ENCODE peak calls at places on chromosomes 4 and X, in nine cellular contexts. J is GM23248, C is adipocyte, H is neural progenitor cell, U is DND-41, E is endodermal cell, B is IMR-90, W is fibroblast of lung, Z is K562. L is an unnamed sample.

GRCh38 chrX:125203737-125204578 is 115.7 kb upstream of the TEX13C start:
- DNase-seq in J (peak), C (no peak), H (peak), U (no peak), E (peak), B (no peak), W (no peak), Z (peak), L (peak)

GRCh38 chr4:40178672-40179071 is 18.2 kb upstream of the RHOH start:
- DNase-seq in J (no peak), C (no peak), H (no peak), U (no peak), E (peak), B (no peak), W (no peak), Z (no peak), L (no peak)

GRCh38 chr4:187469627-187470026 is 525.9 kb upstream of the ZFP42 start:
- DNase-seq in J (no peak), C (peak), H (no peak), U (no peak), E (no peak), B (peak), W (no peak), Z (no peak), L (no peak)

GRCh38 chr4:162727232-162727631 is 439.5 kb downstream of the NAF1 start:
- DNase-seq in J (no peak), C (no peak), H (no peak), U (no peak), E (no peak), B (no peak), W (no peak), Z (no peak), L (peak)

GRCh38 chrX:116499780-116500179 is 37.0 kb upstream of the CT83 start:
- DNase-seq in J (peak), C (no peak), H (no peak), U (no peak), E (no peak), B (no peak), W (peak), Z (no peak), L (peak)

GRCh38 chr4:7171191-7171900 is 21.0 kb upstream of the SORCS2 start:
- DNase-seq in J (peak), C (no peak), H (no peak), U (no peak), E (no peak), B (no peak), W (no peak), Z (no peak), L (no peak)

GRCh38 chrX:21373637-21374162 is 518 bp upstream of the CNKSR2 start:
- DNase-seq in J (peak), C (no peak), H (peak), U (peak), E (no peak), B (no peak), W (no peak), Z (no peak), L (no peak)

GRCh38 chr4:10084651-10085320 is 31.8 kb downstream of the WDR1 start:
- DNase-seq in J (no peak), C (no peak), H (no peak), U (no peak), E (no peak), B (no peak), W (no peak), Z (no peak), L (no peak)

GRCh38 chr4:76308548-76308947 is 2.0 kb downstream of the STBD1 start:
- DNase-seq in J (no peak), C (no peak), H (no peak), U (no peak), E (no peak), B (no peak), W (no peak), Z (no peak), L (no peak)

GRCh38 chrX:116605576-116605975 is 142.8 kb upstream of the CT83 start:
- DNase-seq in J (no peak), C (no peak), H (no peak), U (no peak), E (no peak), B (no peak), W (no peak), Z (no peak), L (no peak)

GRCh38 chrX:42519666-42520231 is 258.2 kb downstream of the PPP1R2C start:
- DNase-seq in J (peak), C (peak), H (no peak), U (no peak), E (no peak), B (peak), W (peak), Z (peak), L (peak)

GRCh38 chr4:3418029-3418762 is 23.6 kb upstream of the HGFAC start:
- DNase-seq in J (no peak), C (no peak), H (no peak), U (peak), E (peak), B (no peak), W (no peak), Z (no peak), L (peak)

GRCh38 chr4:186760576-186760975 is 36.9 kb upstream of the FAT1 start:
- DNase-seq in J (peak), C (peak), H (no peak), U (no peak), E (no peak), B (peak), W (peak), Z (no peak), L (peak)

GRCh38 chr4:95410387-95411005 is 138.3 kb downstream of the UNC5C start:
- DNase-seq in J (no peak), C (no peak), H (no peak), U (no peak), E (no peak), B (no peak), W (no peak), Z (no peak), L (no peak)

GRCh38 chr4:82984459-82984858 is 26.2 kb downstream of the LIN54 start:
- DNase-seq in J (peak), C (peak), H (no peak), U (peak), E (no peak), B (peak), W (peak), Z (peak), L (peak)

GRCh38 chrX:72526534-72527508 is 45.8 kb downstream of the HDAC8 start:
- DNase-seq in J (peak), C (no peak), H (no peak), U (no peak), E (no peak), B (peak), W (no peak), Z (no peak), L (no peak)

GRCh38 chr4:15162465-15163283 is 160.4 kb downstream of the CPEB2 start:
- DNase-seq in J (peak), C (peak), H (no peak), U (no peak), E (no peak), B (peak), W (peak), Z (no peak), L (peak)

GRCh38 chr4:182478475-182478874 is 235.3 kb downstream of the TENM3 start:
- DNase-seq in J (peak), C (peak), H (peak), U (no peak), E (no peak), B (peak), W (peak), Z (peak), L (peak)

GRCh38 chr4:3352918-3353594 is 60.2 kb downstream of the RGS12 start:
- DNase-seq in J (no peak), C (no peak), H (no peak), U (no peak), E (no peak), B (no peak), W (no peak), Z (no peak), L (no peak)

GRCh38 chrX:95318882-95319281 is 1365.8 kb upstream of the DIAPH2 start:
- DNase-seq in J (peak), C (no peak), H (peak), U (no peak), E (peak), B (no peak), W (no peak), Z (peak), L (peak)

GRCh38 chr4:168631241-168632151 is 134.6 kb downstream of the PALLD start:
- DNase-seq in J (peak), C (peak), H (peak), U (no peak), E (peak), B (peak), W (peak), Z (no peak), L (peak)

GRCh38 chr4:21795091-21795490 is 153.5 kb downstream of the KCNIP4 start:
- DNase-seq in J (peak), C (peak), H (no peak), U (no peak), E (no peak), B (peak), W (peak), Z (no peak), L (no peak)

GRCh38 chr4:5711479-5712184 is 631 bp downstream of the EVC start:
- DNase-seq in J (peak), C (peak), H (no peak), U (no peak), E (peak), B (peak), W (peak), Z (no peak), L (peak)

GRCh38 chrX:39998636-39999406 is 98.9 kb downstream of the BCOR start:
- DNase-seq in J (no peak), C (no peak), H (no peak), U (no peak), E (no peak), B (no peak), W (no peak), Z (no peak), L (peak)

GRCh38 chr4:3318561-3319021 is 25.8 kb downstream of the RGS12 start:
- DNase-seq in J (no peak), C (no peak), H (peak), U (no peak), E (peak), B (no peak), W (no peak), Z (peak), L (no peak)

GRCh38 chrX:70332600-70332999 is 42.7 kb downstream of the KIF4A start:
- DNase-seq in J (no peak), C (no peak), H (no peak), U (no peak), E (no peak), B (no peak), W (no peak), Z (no peak), L (no peak)

GRCh38 chr4:109816082-109816442 is 500 bp downstream of the GAR1 start:
- DNase-seq in J (peak), C (peak), H (peak), U (peak), E (no peak), B (no peak), W (no peak), Z (peak), L (no peak)

GRCh38 chr4:183504930-183505555 is at the start of gene ING2:
- DNase-seq in J (peak), C (peak), H (peak), U (no peak), E (no peak), B (no peak), W (no peak), Z (peak), L (no peak)

GRCh38 chrX:34559325-34559724 is 97.8 kb downstream of the TMEM47 start:
- DNase-seq in J (no peak), C (no peak), H (no peak), U (peak), E (peak), B (peak), W (peak), Z (no peak), L (no peak)

GRCh38 chr4:101155859-101156430 is 191.4 kb downstream of the PPP3CA start:
- DNase-seq in J (no peak), C (no peak), H (no peak), U (no peak), E (no peak), B (no peak), W (no peak), Z (no peak), L (no peak)

GRCh38 chr4:27007507-27007906 is 146.9 kb downstream of the STIM2 start:
- DNase-seq in J (peak), C (peak), H (no peak), U (no peak), E (no peak), B (peak), W (peak), Z (no peak), L (no peak)

GRCh38 chr4:2791518-2792395 is 1.1 kb upstream of the SH3BP2 start:
- DNase-seq in J (no peak), C (no peak), H (peak), U (no peak), E (peak), B (no peak), W (no peak), Z (no peak), L (no peak)

GRCh38 chrX:24148535-24149345 is 789 bp upstream of the ZFX start:
- DNase-seq in J (peak), C (peak), H (no peak), U (peak), E (no peak), B (peak), W (peak), Z (no peak), L (peak)

GRCh38 chr4:159460408-159460807 is 357.5 kb downstream of the RAPGEF2 start:
- DNase-seq in J (no peak), C (peak), H (no peak), U (no peak), E (no peak), B (peak), W (peak), Z (no peak), L (no peak)

GRCh38 chrX:74449322-74449936 is 28.1 kb downstream of the SLC16A2 start:
- DNase-seq in J (peak), C (no peak), H (no peak), U (peak), E (no peak), B (peak), W (no peak), Z (no peak), L (peak)

GRCh38 chr4:83558693-83559092 is 22.8 kb downstream of the GPAT3 start:
- DNase-seq in J (peak), C (peak), H (no peak), U (no peak), E (no peak), B (peak), W (peak), Z (no peak), L (peak)

GRCh38 chrX:1385824-1386223 is 6.1 kb downstream of the SLC25A6 start:
- DNase-seq in J (no peak), C (no peak), H (no peak), U (no peak), E (peak), B (no peak), W (no peak), Z (peak), L (no peak)

DNA sequence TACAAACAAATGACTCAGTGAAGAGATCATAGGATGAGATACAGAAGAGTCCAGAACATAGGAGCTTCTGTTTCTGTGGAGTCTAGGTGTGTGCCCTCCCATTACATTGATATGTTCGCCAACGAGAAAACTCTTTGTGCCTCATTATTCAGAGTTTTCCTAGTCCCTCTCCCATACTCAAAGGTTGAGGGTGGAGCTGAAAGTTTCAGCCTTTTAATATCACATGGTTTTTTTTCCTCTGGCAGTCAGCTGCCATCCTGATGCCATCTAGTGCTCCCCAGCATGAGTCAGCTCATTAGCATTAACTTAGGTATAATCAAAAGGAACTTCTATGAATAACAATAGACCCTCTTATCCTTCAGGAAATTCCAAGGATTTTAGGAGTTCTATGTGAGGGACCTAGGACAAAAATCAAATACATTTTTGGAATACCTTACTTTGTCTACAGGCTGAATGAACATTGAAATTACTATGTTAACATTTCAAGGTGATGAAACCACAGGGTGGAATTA is 559.6 kb upstream of the AMOT start:
- DNase-seq in J (peak), C (peak), H (peak), U (no peak), E (peak), B (no peak), W (no peak), Z (no peak), L (peak)
- H3K9ac ChIP-seq in J (no peak), C (no peak), H (no peak), U (no peak), E (no peak), B (no peak), W (no peak), Z (no peak), L (no peak)

GRCh38 chrX:37684426-37684825 is 1.2 kb upstream of the XK start:
- DNase-seq in J (no peak), C (no peak), H (no peak), U (no peak), E (no peak), B (no peak), W (peak), Z (no peak), L (no peak)

GRCh38 chrX:37684918-37685317 is 673 bp upstream of the XK start:
- DNase-seq in J (no peak), C (peak), H (no peak), U (no peak), E (no peak), B (no peak), W (no peak), Z (no peak), L (peak)

GRCh38 chrX:37686348-37686736 is 751 bp downstream of the XK start:
- DNase-seq in J (no peak), C (no peak), H (no peak), U (no peak), E (no peak), B (no peak), W (no peak), Z (no peak), L (no peak)

GRCh38 chrX:37685452-37686347 is at the start of gene XK:
- DNase-seq in J (peak), C (peak), H (peak), U (no peak), E (peak), B (no peak), W (peak), Z (peak), L (peak)

DNA sequence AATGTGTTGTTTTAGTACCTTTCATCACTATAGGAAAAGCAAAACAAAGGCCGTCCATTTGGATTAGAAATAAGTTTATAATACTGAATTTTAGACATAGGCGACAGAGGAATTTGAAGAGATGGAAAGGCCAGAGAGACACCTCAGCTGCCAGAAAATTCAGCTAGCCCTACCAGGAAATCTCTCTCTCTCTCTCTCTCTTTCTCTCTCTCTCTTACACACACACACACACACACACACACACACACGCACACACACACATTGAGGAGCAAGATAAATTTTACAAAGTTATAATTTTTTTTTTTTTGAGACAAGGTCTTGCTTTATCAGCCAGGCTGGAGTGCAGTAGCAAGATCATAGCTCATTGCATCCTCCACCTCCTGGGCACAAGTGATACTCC is 1.4 kb downstream of the XK start:
- DNase-seq in J (no peak), C (no peak), H (no peak), U (no peak), E (no peak), B (no peak), W (no peak), Z (no peak), L (no peak)
- H3K9ac ChIP-seq in J (no peak), C (no peak), H (no peak), U (no peak), E (no peak), B (no peak), W (no peak), Z (no peak), L (peak)

GRCh38 chrX:53087378-53087777 is 5.2 kb downstream of the TSPYL2 start:
- DNase-seq in J (no peak), C (no peak), H (no peak), U (no peak), E (no peak), B (no peak), W (no peak), Z (no peak), L (no peak)
- H3K9ac ChIP-seq in J (no peak), C (no peak), H (no peak), U (no peak), E (no peak), B (no peak), W (no peak), Z (no peak), L (no peak)

GRCh38 chrX:9476810-9477575 is 12.1 kb downstream of the TBL1X start:
- DNase-seq in J (no peak), C (no peak), H (no peak), U (no peak), E (no peak), B (no peak), W (no peak), Z (no peak), L (no peak)
- H3K9ac ChIP-seq in J (no peak), C (no peak), H (no peak), U (no peak), E (no peak), B (no peak), W (no peak), Z (no peak), L (no peak)

DNA sequence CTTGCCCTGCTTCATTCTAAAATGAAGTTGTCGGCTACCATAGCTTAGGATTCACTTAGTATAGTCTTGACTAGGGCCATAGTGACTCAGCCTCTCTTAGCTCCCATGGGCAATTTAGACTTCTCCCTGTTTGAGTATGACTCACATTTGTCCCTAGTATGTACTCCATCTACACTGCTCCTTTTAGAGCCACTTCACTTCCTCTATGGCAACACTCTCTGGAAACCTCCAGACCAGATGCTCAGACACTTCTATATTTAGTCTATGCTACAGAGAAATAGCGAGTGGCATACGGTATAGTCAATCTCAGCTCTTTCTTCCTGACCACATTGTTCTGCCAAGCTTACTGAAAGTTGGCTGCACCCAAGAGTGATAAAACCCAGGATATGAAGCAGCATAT is 11.2 kb downstream of the MEPE start:
- DNase-seq in J (peak), C (peak), H (no peak), U (no peak), E (no peak), B (peak), W (peak), Z (no peak), L (peak)
- H3K9ac ChIP-seq in J (peak), C (peak), H (no peak), U (no peak), E (no peak), B (no peak), W (no peak), Z (no peak), L (no peak)

L was measured in PC-3.